ENCODE peak calls at places on chromosomes 11 and 22, in five cellular contexts. O, H, N, M and F are unnamed samples.

GRCh38 chr11:803770-804598 is 1.0 kb downstream of the PIDD1 start:
- DNase-seq in M (peak; percentile 72), N (no peak), O (no peak), H (peak; percentile 22), F (no peak)

GRCh38 chr11:45083544-45084087 is 62.8 kb upstream of the PRDM11 start:
- DNase-seq in M (no peak), H (no peak), N (peak; percentile 83), O (no peak), F (peak; percentile 57)

GRCh38 chr11:1387521-1387920 is 2.2 kb upstream of the BRSK2 start:
- DNase-seq in M (no peak), H (no peak), N (no peak), O (no peak), F (no peak)

GRCh38 chr11:66420671-66421476 is at the start of gene NPAS4:
- DNase-seq in M (no peak), N (peak; percentile 45), H (no peak), O (no peak), F (peak; percentile 49)

GRCh38 chr11:62124186-62125113 is 639 bp downstream of the INCENP start:
- DNase-seq in H (peak; percentile 61), O (no peak), N (no peak), M (peak; percentile 76), F (peak; percentile 52)

GRCh38 chr22:39469326-39469680 is 12.5 kb downstream of the MGAT3 start:
- DNase-seq in O (no peak), N (no peak), H (no peak), M (peak; percentile 56), F (no peak)

GRCh38 chr11:41431784-41432183 is 27.7 kb downstream of the LRRC4C start:
- DNase-seq in N (no peak), O (no peak), H (no peak), M (no peak), F (peak; percentile 50)

GRCh38 chr11:6576471-6577373 is 26.7 kb downstream of the RRP8 start:
- DNase-seq in O (no peak), H (peak; percentile 22), M (peak; percentile 59), N (no peak), F (no peak)

GRCh38 chr11:44755553-44756505 is 29.1 kb downstream of the TSPAN18 start:
- DNase-seq in O (no peak), N (peak; percentile 10), M (no peak), H (no peak), F (no peak)

GRCh38 chr22:45009881-45010531 is at the start of gene PHF21B:
- DNase-seq in N (peak; percentile 82), O (no peak), H (peak; percentile 38), M (peak; percentile 87), F (peak; percentile 97)

GRCh38 chr22:42856179-42856864 is 751 bp downstream of the ARFGAP3 start:
- DNase-seq in H (peak; percentile 72), O (peak; percentile 64), M (peak; percentile 85), N (no peak), F (peak; percentile 42)

GRCh38 chr11:70921804-70922203 is 330.6 kb downstream of the SHANK2 start:
- DNase-seq in O (no peak), M (no peak), N (no peak), H (no peak), F (no peak)

GRCh38 chr22:46072030-46072881 is 78.1 kb upstream of the PPARA start:
- DNase-seq in H (peak; percentile 67), M (peak; percentile 88), O (peak; percentile 6), N (peak; percentile 63), F (peak; percentile 48)

GRCh38 chr11:132072044-132072879 is 701.8 kb downstream of the NTM start:
- DNase-seq in H (peak; percentile 96), M (no peak), N (no peak), O (no peak), F (no peak)

GRCh38 chr11:61893981-61894380 is 2.6 kb upstream of the FADS3 start:
- DNase-seq in N (no peak), M (no peak), O (no peak), H (peak; percentile 80), F (no peak)

GRCh38 chr22:36155702-36156101 is 4.9 kb downstream of the APOL3 start:
- DNase-seq in M (peak; percentile 82), O (no peak), H (peak; percentile 9), N (no peak), F (no peak)

GRCh38 chr11:33266418-33267215 is 9.4 kb downstream of the HIPK3 start:
- DNase-seq in H (peak; percentile 87), N (no peak), O (no peak), M (peak; percentile 66), F (no peak)

GRCh38 chr11:70111269-70112016 is 33.3 kb downstream of the ANO1 start:
- DNase-seq in M (peak; percentile 89), O (no peak), N (no peak), H (peak; percentile 85), F (peak; percentile 31)

GRCh38 chr11:123180574-123180973 is 14.5 kb downstream of the CLMP start:
- DNase-seq in O (no peak), M (no peak), H (no peak), N (no peak), F (no peak)

GRCh38 chr22:32309585-32310251 is 47.9 kb upstream of the RFPL3 start:
- DNase-seq in N (no peak), M (no peak), O (no peak), H (no peak), F (no peak)

GRCh38 chr22:17562906-17563870 is at the start of gene SLC25A18:
- DNase-seq in H (peak; percentile 29), M (peak; percentile 70), O (no peak), N (peak; percentile 61), F (peak; percentile 43)

GRCh38 chr11:59427068-59427382 is 812 bp upstream of the OR5A2 start:
- DNase-seq in N (no peak), M (no peak), H (no peak), O (no peak), F (no peak)

GRCh38 chr11:120302001-120302805 is 22.9 kb upstream of the TLCD5 start:
- DNase-seq in M (no peak), O (no peak), N (no peak), H (no peak), F (no peak)

GRCh38 chr11:132744771-132745170 is 787.5 kb downstream of the OPCML start:
- DNase-seq in M (no peak), O (no peak), H (peak; percentile 1), N (no peak), F (no peak)

GRCh38 chr22:40348025-40348658 is 1.8 kb downstream of the ADSL start:
- DNase-seq in O (peak; percentile 74), N (no peak), M (peak; percentile 61), H (peak; percentile 68), F (peak; percentile 56)

GRCh38 chr11:65290448-65291165 is 24.1 kb upstream of the CDC42EP2 start:
- DNase-seq in O (no peak), H (peak; percentile 100), M (peak; percentile 95), N (no peak), F (no peak)

GRCh38 chr22:31192513-31192912 is 19.6 kb upstream of the LIMK2 start:
- DNase-seq in O (no peak), H (peak; percentile 56), M (no peak), N (no peak), F (no peak)

GRCh38 chr11:45079567-45079942 is 66.9 kb upstream of the PRDM11 start:
- DNase-seq in M (no peak), H (no peak), N (no peak), O (no peak), F (no peak)

GRCh38 chr22:45233827-45234226 is 6.9 kb downstream of the KIAA0930 start:
- DNase-seq in N (no peak), M (no peak), O (no peak), H (no peak), F (no peak)

GRCh38 chr11:36048496-36049247 is 104.8 kb downstream of the LDLRAD3 start:
- DNase-seq in H (peak; percentile 66), M (no peak), N (no peak), O (no peak), F (no peak)

GRCh38 chr11:129281471-129282268 is 89.5 kb upstream of the ARHGAP32 start:
- DNase-seq in O (no peak), H (no peak), N (no peak), M (no peak), F (no peak)

GRCh38 chr11:9688716-9689511 is 25.0 kb downstream of the SWAP70 start:
- DNase-seq in O (peak; percentile 46), M (no peak), N (no peak), H (peak; percentile 83), F (peak; percentile 52)

GRCh38 chr11:19493446-19493845 is 219.2 kb upstream of the NAV2 start:
- DNase-seq in O (no peak), H (no peak), N (peak; percentile 33), M (no peak), F (peak; percentile 15)

GRCh38 chr22:31637375-31637937 is 24.6 kb downstream of the PISD start:
- DNase-seq in O (no peak), N (no peak), M (peak; percentile 72), H (no peak), F (no peak)

GRCh38 chr11:97965849-97966646 is 1054.7 kb upstream of the CNTN5 start:
- DNase-seq in M (no peak), O (no peak), N (no peak), H (peak; percentile 93), F (no peak)

GRCh38 chr11:130806746-130807145 is 109.5 kb downstream of the SNX19 start:
- DNase-seq in N (no peak), O (no peak), M (no peak), H (no peak), F (no peak)

GRCh38 chr11:69094111-69094914 is 45.6 kb downstream of the TPCN2 start:
- DNase-seq in H (no peak), N (no peak), O (no peak), M (no peak), F (peak; percentile 44)

DNA sequence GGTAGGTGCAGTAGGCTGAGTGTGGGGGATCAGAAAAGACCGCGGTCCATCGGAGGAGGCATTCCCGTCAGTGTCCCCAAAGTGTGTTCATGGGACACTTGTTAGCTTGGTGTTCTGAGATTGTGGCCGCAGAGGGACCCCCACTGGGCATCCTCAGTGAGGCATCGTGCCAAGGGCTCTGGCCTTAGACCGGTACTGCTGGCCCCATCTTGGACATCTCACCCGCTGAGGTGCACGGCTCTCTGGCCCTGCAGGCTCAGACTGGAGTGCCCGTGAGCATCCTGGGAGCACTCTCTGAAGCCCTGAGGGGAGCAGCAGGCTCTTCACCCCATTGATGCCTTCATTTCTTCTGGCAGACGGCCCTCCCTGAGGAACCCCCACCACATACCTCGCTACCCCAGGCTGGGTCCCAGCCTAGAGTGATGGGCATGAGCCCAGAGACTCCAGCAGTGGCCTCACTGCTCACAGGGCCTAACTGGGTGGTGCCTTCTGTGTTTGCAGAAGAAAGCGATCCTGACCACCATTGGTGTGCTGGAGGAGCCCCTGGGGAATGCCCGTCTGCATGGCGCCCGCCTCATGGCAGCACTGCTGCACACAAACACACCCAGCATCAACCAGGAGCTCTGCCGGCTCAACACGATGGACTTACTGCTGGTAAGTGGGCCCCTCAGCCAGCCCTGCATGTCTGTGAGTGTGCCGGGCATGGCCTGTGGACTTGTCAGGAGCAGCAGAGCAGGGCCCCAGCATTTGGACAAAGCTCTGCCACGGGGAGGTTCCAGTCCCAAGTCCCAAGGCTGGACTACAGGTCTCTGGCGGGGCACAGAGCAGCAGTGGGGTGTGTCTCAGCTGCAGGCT is 51.6 kb downstream of the SBF1 start:
- DNase-seq in M (peak; percentile 27), N (no peak), O (no peak), H (no peak), F (no peak)
- H3K27ac ChIP-seq in M (no peak overlapping the region), N (no peak overlapping the region), O (no peak overlapping the region), H (no peak overlapping the region), F (no peak overlapping the region)

GRCh38 chr11:17730608-17731462 is 3.7 kb upstream of the KCNC1 start:
- DNase-seq in O (peak; percentile 34), H (peak; percentile 72), N (peak; percentile 85), M (peak; percentile 91), F (peak; percentile 88)
- H3K27ac ChIP-seq in O (no peak overlapping the region), H (no peak overlapping the region), N (no peak overlapping the region), M (no peak overlapping the region), F (no peak overlapping the region)

GRCh38 chr11:12682730-12683500 is 8.7 kb downstream of the TEAD1 start:
- DNase-seq in H (no peak), M (no peak), O (no peak), N (no peak), F (no peak)
- H3K27ac ChIP-seq in H (no peak overlapping the region), M (peak overlapping the region; percentile 15), O (no peak overlapping the region), N (no peak overlapping the region), F (no peak overlapping the region)

GRCh38 chr11:116333193-116333592 is 439.6 kb downstream of the BUD13 start:
- DNase-seq in H (no peak), M (no peak), O (no peak), N (peak; percentile 1), F (no peak)
- H3K27ac ChIP-seq in H (no peak overlapping the region), M (no peak overlapping the region), O (no peak overlapping the region), N (no peak overlapping the region), F (no peak overlapping the region)